ENCODE peak calls at places on chromosomes 4 and X, in ten cellular contexts. A is suprapubic skin, R is ovary, K is A549, C is transverse colon, O is HepG2, J is sigmoid colon, D is SK-N-SH, T is stomach, B is upper lobe of left lung. X is an unnamed sample. For H3K4me1, the result is how much of the 10 kb centered on the place peaks cover.

GRCh38 chrX:106875151-106875550 is 28.0 kb downstream of the RIPPLY1 start:
- DNase-seq in C (no peak), T (no peak), R (no peak), A (no peak), D (no peak), O (no peak), K (no peak), B (no peak), J (no peak), X (no peak)

GRCh38 chrX:102651968-102652744 is 873 bp downstream of the GPRASP1 start:
- DNase-seq in C (peak), R (peak), B (no peak), O (no peak), J (peak), K (peak), A (no peak), D (peak), T (no peak), X (peak)

GRCh38 chr4:7689773-7690693 is 249.6 kb downstream of the AFAP1 start:
- DNase-seq in O (no peak), J (no peak), A (no peak), K (no peak), B (no peak), C (no peak), D (no peak), R (no peak), T (no peak), X (no peak)

GRCh38 chrX:153828723-153829548 is 1.4 kb downstream of the PDZD4 start:
- DNase-seq in K (peak), D (peak), O (peak), R (no peak), A (no peak), C (no peak), J (peak), B (peak), T (no peak), X (no peak)

GRCh38 chr4:6854098-6854744 is 55.4 kb upstream of the TBC1D14 start:
- DNase-seq in R (no peak), A (no peak), O (no peak), T (no peak), C (no peak), D (no peak), B (no peak), J (no peak), K (no peak), X (no peak)

GRCh38 chrX:153774576-153775292 is 6.1 kb upstream of the SRPK3 start:
- DNase-seq in J (peak), D (peak), A (no peak), K (no peak), T (no peak), O (no peak), C (no peak), B (peak), R (no peak), X (no peak)

GRCh38 chrX:54423161-54423888 is 16.9 kb upstream of the TSR2 start:
- DNase-seq in K (no peak), B (no peak), A (no peak), C (no peak), O (peak), D (no peak), R (no peak), T (no peak), J (no peak), X (no peak)

GRCh38 chr4:33837043-33837442 is 2407.3 kb downstream of the ARAP2 start:
- DNase-seq in R (no peak), A (no peak), T (no peak), C (no peak), J (no peak), D (no peak), K (peak), B (no peak), O (no peak), X (no peak)

GRCh38 chr4:25088342-25088952 is 57.7 kb upstream of the LGI2 start:
- DNase-seq in T (no peak), J (no peak), A (no peak), C (no peak), K (no peak), D (peak), B (peak), R (no peak), O (no peak), X (no peak)

GRCh38 chrX:46838482-46838857 is 1.6 kb downstream of the RP2 start:
- DNase-seq in T (no peak), R (no peak), D (no peak), K (no peak), A (no peak), B (no peak), J (no peak), O (no peak), C (no peak), X (no peak)
- H3K4me3 ChIP-seq in T (peak), R (no peak), D (peak), K (peak), A (peak), B (peak), J (peak), O (peak), C (peak), X (peak)

GRCh38 chrX:21524008-21524407 is 134.1 kb downstream of the KLHL34 start:
- DNase-seq in R (no peak), B (no peak), D (no peak), C (no peak), K (no peak), A (no peak), J (no peak), T (no peak), O (no peak), X (no peak)
- TF ChIP-seq EP300 in R (no peak), B (no peak), D (no peak), C (no peak), K (no peak), A (no peak), J (no peak), T (no peak), O (no peak), X (no peak)

DNA sequence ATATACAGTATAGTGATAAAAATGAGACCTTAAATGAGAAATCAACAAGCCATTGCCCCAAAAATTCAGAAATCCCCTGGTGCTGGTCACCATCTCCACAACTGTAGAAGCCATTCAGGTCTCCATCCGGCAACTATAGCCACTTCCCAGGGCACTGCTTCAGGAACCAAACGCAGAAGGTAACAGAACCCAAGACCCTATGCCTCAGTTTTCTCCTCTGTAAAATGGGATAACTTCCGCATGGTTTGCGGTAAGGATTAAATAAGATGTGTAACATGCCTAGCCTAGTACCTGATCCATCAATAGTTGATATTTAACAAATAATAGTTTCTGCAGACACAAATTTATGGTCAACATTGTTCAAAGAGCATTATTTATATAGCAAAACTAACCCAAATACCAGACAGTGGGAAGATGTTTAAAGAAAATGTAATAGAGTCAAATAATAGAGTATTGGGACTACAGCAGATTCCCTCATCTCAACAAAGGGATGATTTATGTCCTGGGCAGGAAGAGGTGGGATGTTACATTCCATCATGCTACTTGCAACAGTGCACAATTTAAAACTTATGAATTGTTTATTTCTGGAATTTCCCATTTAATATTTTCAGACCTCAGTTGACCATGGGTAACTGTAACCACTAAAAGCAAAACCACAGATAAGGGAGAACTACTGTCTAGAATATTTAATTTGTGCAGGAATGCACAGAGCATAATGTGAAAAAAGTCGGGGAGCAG is 30.0 kb downstream of the IRF2 start:
- DNase-seq in K (no peak), C (no peak), A (no peak), R (no peak), D (no peak), T (no peak), J (no peak), B (no peak), O (no peak), X (no peak)
- H3K4me1 ChIP-seq in K (under half), C (under half), A (half or more), R (under half), D (under half), T (half or more), J (under half), B (half or more), O (under half), X (under half)

DNA sequence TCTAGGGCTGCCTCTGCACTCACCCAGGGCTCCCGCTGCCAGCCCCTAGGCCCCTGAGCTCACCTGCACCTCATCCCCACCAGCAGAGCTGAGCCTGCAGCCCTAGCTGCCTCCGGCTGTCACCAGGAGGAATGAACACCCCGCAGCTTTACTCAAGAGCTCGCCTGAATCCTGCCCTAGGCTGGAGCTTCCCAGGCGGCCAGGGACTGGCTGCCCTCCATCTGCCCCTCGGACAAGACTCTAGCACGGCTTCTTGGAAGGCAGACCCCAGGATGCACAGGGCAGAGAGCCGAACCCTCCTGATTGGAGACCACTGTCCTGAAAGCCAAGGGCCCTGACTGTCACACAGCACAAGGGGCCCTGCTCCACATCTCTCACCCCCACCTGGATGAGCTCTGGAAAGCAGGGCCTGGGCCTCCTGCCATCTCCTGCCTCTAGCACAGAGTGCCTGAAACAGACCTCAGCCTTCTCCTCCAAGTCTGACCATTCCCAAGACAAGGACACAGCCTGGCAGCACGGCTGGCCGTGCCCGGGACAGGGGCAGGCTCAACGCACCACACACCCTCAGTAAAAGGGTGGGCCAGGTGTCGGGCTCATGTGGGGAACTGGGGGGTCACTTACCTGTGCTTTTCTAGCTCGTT is 4.4 kb downstream of the MXD4 start:
- DNase-seq in B (peak), C (peak), R (peak), O (no peak), A (peak), J (peak), D (peak), T (peak), K (no peak), X (no peak)
- H3K4me3 ChIP-seq in B (peak), C (no peak), R (no peak), O (no peak), A (no peak), J (no peak), D (no peak), T (peak), K (no peak), X (no peak)